ENCODE peak calls at places on chromosomes 12 and 14, in seven cellular contexts. U is PC-3, B is OCI-LY7, F is GM23248, C is hepatocyte, G is SK-N-SH, S is HCT116. P is an unnamed sample. For H3K4me1 and H3K9me2, the result is how much of the 10 kb centered on the place peaks cover.

GRCh38 chr14:73255005-73255400 is 17.7 kb downstream of the PAPLN start:
- DNase-seq in U (no peak), B (no peak), F (no peak), C (no peak), G (no peak), S (no peak), P (no peak)

GRCh38 chr14:65506801-65507200 is 94.3 kb downstream of the FUT8 start:
- DNase-seq in U (no peak), B (no peak), F (no peak), C (no peak), G (no peak), S (no peak), P (no peak)

GRCh38 chr12:82357845-82358199 is 365 bp downstream of the CCDC59 start:
- DNase-seq in U (peak), B (no peak), F (peak), C (peak), G (no peak), S (no peak), P (no peak)

GRCh38 chr12:102756564-102756963 is 160.5 kb downstream of the PAH start:
- DNase-seq in U (no peak), B (no peak), F (no peak), C (no peak), G (no peak), S (no peak), P (no peak)

GRCh38 chr12:113201187-113202177 is 16.0 kb downstream of the RITA1 start:
- DNase-seq in U (no peak), B (no peak), F (no peak), C (no peak), G (no peak), S (no peak), P (no peak)

GRCh38 chr12:50985322-50985721 is 33.0 kb downstream of the HIGD1C start:
- DNase-seq in U (peak), B (no peak), F (peak), C (peak), G (no peak), S (peak), P (no peak)

GRCh38 chr14:71855399-71856036 is 76.7 kb upstream of the RGS6 start:
- DNase-seq in U (peak), B (peak), F (peak), C (peak), G (peak), S (peak), P (peak)

GRCh38 chr12:115770643-115771042 is 506.9 kb downstream of the MED13L start:
- DNase-seq in U (no peak), B (no peak), F (no peak), C (no peak), G (no peak), S (no peak), P (no peak)

GRCh38 chr14:59185676-59186075 is 2.8 kb upstream of the DAAM1 start:
- DNase-seq in U (no peak), B (peak), F (no peak), C (no peak), G (no peak), S (no peak), P (no peak)

GRCh38 chr12:128069359-128069997 is 197.5 kb upstream of the TMEM132C start:
- DNase-seq in U (peak), B (peak), F (peak), C (peak), G (peak), S (peak), P (peak)

GRCh38 chr14:71658261-71658860 is 273.9 kb upstream of the RGS6 start:
- DNase-seq in U (no peak), B (peak), F (peak), C (no peak), G (no peak), S (no peak), P (no peak)

GRCh38 chr12:65195387-65196055 is 26.1 kb downstream of the LEMD3 start:
- DNase-seq in U (no peak), B (no peak), F (no peak), C (no peak), G (no peak), S (no peak), P (no peak)

GRCh38 chr12:31002999-31003398 is 70.7 kb upstream of the DDX11 start:
- DNase-seq in U (no peak), B (no peak), F (peak), C (no peak), G (no peak), S (no peak), P (no peak)

GRCh38 chr14:89571502-89571901 is 154.5 kb upstream of the FOXN3 start:
- DNase-seq in U (no peak), B (no peak), F (no peak), C (no peak), G (no peak), S (no peak), P (peak)

GRCh38 chr14:51203881-51204280 is 36.2 kb upstream of the TMX1 start:
- DNase-seq in U (no peak), B (no peak), F (no peak), C (no peak), G (no peak), S (no peak), P (no peak)

GRCh38 chr14:104821229-104821945 is 20.5 kb downstream of the ZBTB42 start:
- DNase-seq in U (no peak), B (no peak), F (no peak), C (peak), G (no peak), S (no peak), P (no peak)

GRCh38 chr12:2959508-2960431 is 573 bp downstream of the TEAD4 start:
- DNase-seq in U (peak), B (no peak), F (peak), C (peak), G (peak), S (no peak), P (no peak)

GRCh38 chr12:30613119-30613830 is 82.4 kb downstream of the IPO8 start:
- DNase-seq in U (no peak), B (no peak), F (peak), C (no peak), G (no peak), S (no peak), P (no peak)

GRCh38 chr12:46480724-46481123 is 108.2 kb upstream of the SLC38A2 start:
- DNase-seq in U (no peak), B (no peak), F (peak), C (no peak), G (no peak), S (no peak), P (no peak)

GRCh38 chr14:35776823-35777222 is 32.3 kb downstream of the RALGAPA1 start:
- DNase-seq in U (no peak), B (no peak), F (no peak), C (no peak), G (no peak), S (no peak), P (no peak)

GRCh38 chr14:32330356-32331226 is 1.5 kb downstream of the AKAP6 start:
- DNase-seq in U (no peak), B (no peak), F (no peak), C (no peak), G (no peak), S (no peak), P (no peak)
- H2AFZ ChIP-seq in U (no peak), B (no peak), F (no peak), C (peak), G (peak), S (no peak), P (no peak)

GRCh38 chr14:60275932-60276331 is 26.9 kb downstream of the PPM1A start:
- DNase-seq in U (no peak), B (no peak), F (no peak), C (no peak), G (no peak), S (no peak), P (no peak)
- H3K4me1 ChIP-seq in U (under half), B (under half), F (under half), C (under half), G (under half), S (under half), P (half or more)

DNA sequence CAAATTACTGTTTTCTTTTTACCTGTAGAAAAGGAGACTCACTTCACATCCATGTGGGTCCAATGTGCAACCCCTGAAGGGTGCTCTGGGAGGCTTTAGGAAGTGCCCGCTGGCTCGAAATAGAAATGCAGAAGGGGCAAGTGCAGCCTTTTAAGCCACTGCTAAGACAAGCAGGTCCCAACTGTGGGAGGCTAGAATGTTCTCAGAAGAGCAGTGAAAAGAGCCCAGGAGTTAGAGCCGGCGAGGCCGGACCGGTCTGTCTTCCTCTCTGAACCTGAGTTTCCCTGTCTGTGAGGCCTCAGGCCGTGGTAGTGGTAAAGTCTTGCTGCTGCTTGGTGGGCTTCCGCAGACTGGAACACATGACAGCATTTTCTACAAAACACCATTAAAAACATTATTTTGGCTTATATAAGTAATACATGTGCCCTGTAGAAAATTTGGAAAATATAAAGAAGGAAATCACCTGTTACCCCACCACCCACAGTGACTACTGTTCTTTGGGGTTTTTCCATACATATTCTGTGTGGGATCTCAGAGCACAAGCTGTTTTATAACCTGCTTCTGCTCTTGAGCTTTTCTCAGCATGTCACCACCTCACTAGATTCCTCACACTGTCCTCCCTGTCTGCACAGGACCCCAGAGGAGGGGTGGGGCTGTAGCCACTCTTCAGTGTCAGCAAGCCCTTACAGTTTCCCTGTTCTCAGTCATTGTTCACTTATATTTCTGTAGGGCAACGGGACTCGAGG is 6.0 kb downstream of the CKB start:
- DNase-seq in U (no peak), B (no peak), F (no peak), C (peak), G (no peak), S (no peak), P (no peak)
- H3K9me2 ChIP-seq in U (under half), B (under half), F (under half), C (under half), G (under half), S (under half), P (under half)

DNA sequence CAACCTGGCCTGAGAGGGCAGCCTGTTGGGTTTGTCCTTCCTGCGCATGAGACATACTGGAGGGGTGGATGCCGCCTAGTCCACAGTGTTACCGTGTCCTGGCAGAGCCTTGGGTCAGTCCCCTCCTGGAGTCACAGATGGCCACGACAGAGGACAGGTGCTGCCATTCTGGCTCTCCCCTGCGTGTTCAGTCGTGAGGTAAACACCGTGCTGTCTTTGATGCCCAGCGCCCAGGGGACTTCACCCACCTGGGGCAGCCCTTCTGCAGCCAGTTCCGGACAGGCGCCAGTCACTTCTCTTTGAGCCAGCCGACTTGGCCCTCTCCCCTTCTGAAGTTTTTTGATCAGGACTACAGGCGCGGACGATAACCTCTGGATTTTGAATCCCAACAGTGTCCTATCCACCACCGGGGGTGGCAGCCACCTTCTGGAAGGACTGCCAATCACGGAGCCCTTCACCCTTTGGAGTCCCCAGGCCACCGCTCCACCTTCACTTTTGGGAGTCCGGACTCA is 933.0 kb downstream of the DIO2 start:
- DNase-seq in U (peak), B (no peak), F (no peak), C (no peak), G (peak), S (no peak), P (no peak)
- H2AFZ ChIP-seq in U (peak), B (no peak), F (peak), C (peak), G (peak), S (no peak), P (no peak)